ENCODE peak calls at places on chromosome 13, in ten cellular contexts. H, D, A, T, J, V, M, X, N and U are unnamed samples.

GRCh38 chr13:40667622-40667978 is 1.2 kb upstream of the FOXO1 start:
- DNase-seq in H (no peak), D (peak), A (no peak), T (no peak), J (no peak), V (no peak), M (no peak), X (no peak), N (no peak), U (no peak)

GRCh38 chr13:75635101-75635620 is 969 bp upstream of the LMO7 start:
- DNase-seq in H (no peak), D (peak), A (no peak), T (no peak), J (no peak), V (no peak), M (no peak), X (no peak), N (no peak), U (peak)

GRCh38 chr13:114074671-114075315 is 57.6 kb downstream of the RASA3 start:
- DNase-seq in H (no peak), D (no peak), A (no peak), T (no peak), J (no peak), V (no peak), M (no peak), X (no peak), N (no peak), U (no peak)

GRCh38 chr13:112069063-112069726 is 2.2 kb downstream of the SOX1 start:
- DNase-seq in H (no peak), D (no peak), A (no peak), T (no peak), J (no peak), V (no peak), M (no peak), X (no peak), N (no peak), U (no peak)

GRCh38 chr13:21625366-21625765 is 21.4 kb upstream of the MICU2 start:
- DNase-seq in H (no peak), D (peak), A (no peak), T (no peak), J (no peak), V (peak), M (no peak), X (peak), N (no peak), U (no peak)

GRCh38 chr13:95643471-95643813 is 1.1 kb downstream of the DZIP1 start:
- DNase-seq in H (no peak), D (no peak), A (no peak), T (no peak), J (no peak), V (peak), M (peak), X (no peak), N (no peak), U (no peak)

GRCh38 chr13:41751277-41751676 is 209.6 kb downstream of the VWA8 start:
- DNase-seq in H (no peak), D (no peak), A (no peak), T (no peak), J (no peak), V (peak), M (no peak), X (no peak), N (no peak), U (no peak)

GRCh38 chr13:50810998-50811397 is 32.5 kb downstream of the DLEU7 start:
- DNase-seq in H (peak), D (peak), A (no peak), T (no peak), J (no peak), V (no peak), M (no peak), X (peak), N (no peak), U (no peak)

GRCh38 chr13:62250501-62251175 is 835.0 kb upstream of the PCDH20 start:
- DNase-seq in H (no peak), D (no peak), A (no peak), T (no peak), J (no peak), V (no peak), M (no peak), X (no peak), N (no peak), U (no peak)

GRCh38 chr13:93882086-93882651 is 597.3 kb downstream of the DCT start:
- DNase-seq in H (no peak), D (no peak), A (no peak), T (no peak), J (no peak), V (no peak), M (no peak), X (no peak), N (no peak), U (no peak)

GRCh38 chr13:44764334-44764733 is 188.2 kb upstream of the TSC22D1 start:
- DNase-seq in H (no peak), D (no peak), A (peak), T (no peak), J (no peak), V (no peak), M (no peak), X (no peak), N (no peak), U (no peak)

GRCh38 chr13:97194473-97194872 is 27.7 kb upstream of the MBNL2 start:
- DNase-seq in H (no peak), D (no peak), A (no peak), T (no peak), J (no peak), V (peak), M (no peak), X (no peak), N (no peak), U (no peak)

GRCh38 chr13:20125129-20125782 is 35.6 kb downstream of the GJA3 start:
- DNase-seq in H (no peak), D (no peak), A (no peak), T (no peak), J (no peak), V (peak), M (peak), X (no peak), N (no peak), U (no peak)

GRCh38 chr13:108086678-108087077 is 128.7 kb downstream of the LIG4 start:
- DNase-seq in H (no peak), D (no peak), A (no peak), T (no peak), J (no peak), V (peak), M (no peak), X (peak), N (no peak), U (no peak)

GRCh38 chr13:105519766-105520165 is 1015.7 kb downstream of the EFNB2 start:
- DNase-seq in H (no peak), D (no peak), A (no peak), T (no peak), J (no peak), V (no peak), M (no peak), X (no peak), N (no peak), U (no peak)

GRCh38 chr13:41291246-41291645 is 19.8 kb upstream of the NAA16 start:
- DNase-seq in H (no peak), D (no peak), A (no peak), T (no peak), J (no peak), V (no peak), M (no peak), X (no peak), N (no peak), U (no peak)

GRCh38 chr13:73602295-73602694 is 531.9 kb downstream of the KLF12 start:
- DNase-seq in H (no peak), D (no peak), A (no peak), T (no peak), J (no peak), V (no peak), M (no peak), X (no peak), N (no peak), U (no peak)